ENCODE peak calls at places on chromosomes 12 and 14, in seven cellular contexts. One of them, this sample, is unnamed. For H3K4me1 and H3K27me3, the result is how much of the 10 kb centered on the place peaks cover.

GRCh38 chr12:1469063-1469462 is 125.3 kb downstream of the FBXL14 start:
- DNase-seq in breast epithelium: no peak
- DNase-seq in lung: no peak
- DNase-seq in PC-3: no peak
- DNase-seq in upper lobe of right lung: no peak
- DNase-seq in small intestine: no peak
- DNase-seq in fibroblast of lung: no peak
- DNase-seq in this sample: no peak

GRCh38 chr12:109775172-109775881 is 57.9 kb downstream of the TRPV4 start:
- DNase-seq in lung: peak
- DNase-seq in PC-3: peak
- DNase-seq in upper lobe of right lung: peak
- DNase-seq in small intestine: peak
- DNase-seq in breast epithelium: peak
- DNase-seq in fibroblast of lung: peak
- DNase-seq in this sample: no peak

GRCh38 chr14:61426048-61426447 is 104.7 kb downstream of the PRKCH start:
- DNase-seq in PC-3: no peak
- DNase-seq in upper lobe of right lung: no peak
- DNase-seq in breast epithelium: no peak
- DNase-seq in lung: no peak
- DNase-seq in small intestine: no peak
- DNase-seq in fibroblast of lung: no peak
- DNase-seq in this sample: no peak

GRCh38 chr12:53624956-53625355 is 1.2 kb downstream of the ATF7 start:
- DNase-seq in upper lobe of right lung: no peak
- DNase-seq in breast epithelium: no peak
- DNase-seq in small intestine: no peak
- DNase-seq in lung: no peak
- DNase-seq in fibroblast of lung: no peak
- DNase-seq in PC-3: no peak
- DNase-seq in this sample: no peak

GRCh38 chr12:124236651-124237050 is 58.2 kb upstream of the RFLNA start:
- DNase-seq in lung: no peak
- DNase-seq in upper lobe of right lung: no peak
- DNase-seq in fibroblast of lung: peak
- DNase-seq in small intestine: no peak
- DNase-seq in breast epithelium: no peak
- DNase-seq in PC-3: no peak
- DNase-seq in this sample: no peak

GRCh38 chr14:102362545-102363181 is at the start of the genes CINP and TECPR2:
- DNase-seq in fibroblast of lung: peak
- DNase-seq in small intestine: peak
- DNase-seq in upper lobe of right lung: peak
- DNase-seq in breast epithelium: peak
- DNase-seq in PC-3: peak
- DNase-seq in lung: peak
- DNase-seq in this sample: peak

GRCh38 chr12:111773801-111774551 is 7.2 kb downstream of the ALDH2 start:
- DNase-seq in breast epithelium: peak
- DNase-seq in upper lobe of right lung: peak
- DNase-seq in fibroblast of lung: peak
- DNase-seq in PC-3: no peak
- DNase-seq in small intestine: peak
- DNase-seq in lung: peak
- DNase-seq in this sample: no peak

GRCh38 chr14:85090681-85091080 is 439.3 kb upstream of the FLRT2 start:
- DNase-seq in upper lobe of right lung: no peak
- DNase-seq in fibroblast of lung: peak
- DNase-seq in lung: no peak
- DNase-seq in small intestine: no peak
- DNase-seq in PC-3: no peak
- DNase-seq in breast epithelium: no peak
- DNase-seq in this sample: no peak

GRCh38 chr14:47365248-47365647 is 310.2 kb downstream of the MDGA2 start:
- DNase-seq in lung: no peak
- DNase-seq in fibroblast of lung: no peak
- DNase-seq in breast epithelium: no peak
- DNase-seq in small intestine: no peak
- DNase-seq in PC-3: no peak
- DNase-seq in upper lobe of right lung: no peak
- DNase-seq in this sample: no peak

GRCh38 chr12:42810006-42810405 is 220.5 kb upstream of the PRICKLE1 start:
- DNase-seq in breast epithelium: no peak
- DNase-seq in PC-3: peak
- DNase-seq in upper lobe of right lung: no peak
- DNase-seq in small intestine: no peak
- DNase-seq in fibroblast of lung: peak
- DNase-seq in lung: no peak
- DNase-seq in this sample: no peak

GRCh38 chr14:68566075-68566474 is 226.8 kb downstream of the ZFP36L1 start:
- DNase-seq in upper lobe of right lung: no peak
- DNase-seq in lung: no peak
- DNase-seq in fibroblast of lung: no peak
- DNase-seq in breast epithelium: no peak
- DNase-seq in small intestine: no peak
- DNase-seq in PC-3: peak
- DNase-seq in this sample: no peak

GRCh38 chr12:126930234-126930633 is 1336.7 kb upstream of the TMEM132C start:
- DNase-seq in fibroblast of lung: no peak
- DNase-seq in breast epithelium: no peak
- DNase-seq in upper lobe of right lung: no peak
- DNase-seq in PC-3: peak
- DNase-seq in lung: no peak
- DNase-seq in small intestine: no peak
- DNase-seq in this sample: no peak

GRCh38 chr14:35661875-35662274 is 127.9 kb downstream of the INSM2 start:
- DNase-seq in small intestine: no peak
- DNase-seq in upper lobe of right lung: no peak
- DNase-seq in PC-3: no peak
- DNase-seq in lung: no peak
- DNase-seq in breast epithelium: no peak
- DNase-seq in fibroblast of lung: no peak
- DNase-seq in this sample: no peak

GRCh38 chr12:30201301-30202160 is 417.8 kb upstream of the TMTC1 start:
- DNase-seq in breast epithelium: no peak
- DNase-seq in small intestine: no peak
- DNase-seq in upper lobe of right lung: no peak
- DNase-seq in lung: no peak
- DNase-seq in fibroblast of lung: peak
- DNase-seq in PC-3: no peak
- DNase-seq in this sample: no peak

GRCh38 chr14:63203618-63204406 is 431 bp upstream of the RHOJ start:
- DNase-seq in small intestine: peak
- DNase-seq in PC-3: peak
- DNase-seq in upper lobe of right lung: peak
- DNase-seq in breast epithelium: peak
- DNase-seq in lung: peak
- DNase-seq in fibroblast of lung: peak
- DNase-seq in this sample: peak

GRCh38 chr12:82517027-82517426 is 158.7 kb downstream of the METTL25 start:
- DNase-seq in small intestine: peak
- DNase-seq in PC-3: peak
- DNase-seq in lung: no peak
- DNase-seq in upper lobe of right lung: no peak
- DNase-seq in fibroblast of lung: no peak
- DNase-seq in breast epithelium: no peak
- DNase-seq in this sample: no peak

GRCh38 chr14:101351769-101352168 is 209.5 kb upstream of the DIO3 start:
- DNase-seq in upper lobe of right lung: no peak
- DNase-seq in lung: no peak
- DNase-seq in fibroblast of lung: no peak
- DNase-seq in breast epithelium: no peak
- DNase-seq in small intestine: no peak
- DNase-seq in PC-3: no peak
- DNase-seq in this sample: no peak

GRCh38 chr14:92026548-92027190 is 13.2 kb downstream of the TRIP11 start:
- DNase-seq in PC-3: no peak
- DNase-seq in upper lobe of right lung: no peak
- DNase-seq in fibroblast of lung: no peak
- DNase-seq in lung: no peak
- DNase-seq in breast epithelium: no peak
- DNase-seq in small intestine: no peak
- DNase-seq in this sample: no peak

GRCh38 chr14:105084741-105085571 is 19.7 kb upstream of the GPR132 start:
- DNase-seq in upper lobe of right lung: peak
- DNase-seq in lung: no peak
- DNase-seq in fibroblast of lung: no peak
- DNase-seq in PC-3: no peak
- DNase-seq in small intestine: no peak
- DNase-seq in breast epithelium: peak
- DNase-seq in this sample: no peak

GRCh38 chr12:103269962-103270361 is 225.8 kb downstream of the C12orf42 start:
- DNase-seq in PC-3: no peak
- DNase-seq in breast epithelium: no peak
- DNase-seq in lung: no peak
- DNase-seq in upper lobe of right lung: no peak
- DNase-seq in small intestine: no peak
- DNase-seq in fibroblast of lung: peak
- DNase-seq in this sample: no peak

GRCh38 chr12:89451876-89452275 is 72.7 kb downstream of the GALNT4 start:
- DNase-seq in fibroblast of lung: peak
- DNase-seq in breast epithelium: no peak
- DNase-seq in upper lobe of right lung: no peak
- DNase-seq in PC-3: no peak
- DNase-seq in lung: no peak
- DNase-seq in small intestine: no peak
- DNase-seq in this sample: no peak

GRCh38 chr12:126347421-126347820 is 1282.2 kb downstream of the AACS start:
- DNase-seq in upper lobe of right lung: no peak
- DNase-seq in lung: no peak
- DNase-seq in breast epithelium: no peak
- DNase-seq in PC-3: no peak
- DNase-seq in fibroblast of lung: no peak
- DNase-seq in small intestine: no peak
- DNase-seq in this sample: no peak

GRCh38 chr12:58765653-58766554 is 154.4 kb downstream of the LRIG3 start:
- DNase-seq in small intestine: peak
- DNase-seq in PC-3: peak
- DNase-seq in upper lobe of right lung: no peak
- DNase-seq in lung: no peak
- DNase-seq in fibroblast of lung: no peak
- DNase-seq in breast epithelium: no peak
- DNase-seq in this sample: no peak

GRCh38 chr12:122852336-122853275 is 17.3 kb downstream of the HIP1R start:
- DNase-seq in small intestine: no peak
- DNase-seq in lung: no peak
- DNase-seq in upper lobe of right lung: no peak
- DNase-seq in breast epithelium: no peak
- DNase-seq in fibroblast of lung: no peak
- DNase-seq in PC-3: no peak
- DNase-seq in this sample: no peak
- H3K27ac ChIP-seq in small intestine: peak
- H3K27ac ChIP-seq in lung: peak
- H3K27ac ChIP-seq in upper lobe of right lung: peak
- H3K27ac ChIP-seq in breast epithelium: peak
- H3K27ac ChIP-seq in fibroblast of lung: no peak
- H3K27ac ChIP-seq in PC-3: peak
- H3K27ac ChIP-seq in this sample: peak

GRCh38 chr14:95482967-95483842 is 33.2 kb downstream of the SYNE3 start:
- DNase-seq in upper lobe of right lung: no peak
- DNase-seq in breast epithelium: no peak
- DNase-seq in PC-3: peak
- DNase-seq in fibroblast of lung: peak
- DNase-seq in lung: peak
- DNase-seq in small intestine: peak
- DNase-seq in this sample: peak
- H3K4me1 ChIP-seq in upper lobe of right lung: under half
- H3K4me1 ChIP-seq in breast epithelium: under half
- H3K4me1 ChIP-seq in PC-3: under half
- H3K4me1 ChIP-seq in fibroblast of lung: under half
- H3K4me1 ChIP-seq in lung: under half
- H3K4me1 ChIP-seq in small intestine: under half
- H3K4me1 ChIP-seq in this sample: half or more

GRCh38 chr14:58820032-58820431 is 182.3 kb downstream of the DACT1 start:
- DNase-seq in fibroblast of lung: no peak
- DNase-seq in PC-3: no peak
- DNase-seq in breast epithelium: no peak
- DNase-seq in lung: no peak
- DNase-seq in upper lobe of right lung: no peak
- DNase-seq in small intestine: no peak
- DNase-seq in this sample: no peak
- H3K27me3 ChIP-seq in fibroblast of lung: under half
- H3K27me3 ChIP-seq in PC-3: half or more
- H3K27me3 ChIP-seq in breast epithelium: under half
- H3K27me3 ChIP-seq in lung: under half
- H3K27me3 ChIP-seq in upper lobe of right lung: under half
- H3K27me3 ChIP-seq in small intestine: under half
- H3K27me3 ChIP-seq in this sample: under half

GRCh38 chr12:120343692-120344091 is 16.1 kb upstream of the PLA2G1B start:
- DNase-seq in PC-3: no peak
- DNase-seq in fibroblast of lung: no peak
- DNase-seq in upper lobe of right lung: no peak
- DNase-seq in lung: no peak
- DNase-seq in breast epithelium: no peak
- DNase-seq in small intestine: no peak
- DNase-seq in this sample: no peak
- H3K27ac ChIP-seq in PC-3: no peak
- H3K27ac ChIP-seq in fibroblast of lung: no peak
- H3K27ac ChIP-seq in upper lobe of right lung: no peak
- H3K27ac ChIP-seq in lung: no peak
- H3K27ac ChIP-seq in breast epithelium: no peak
- H3K27ac ChIP-seq in small intestine: no peak
- H3K27ac ChIP-seq in this sample: no peak

GRCh38 chr12:117097159-117097558 is 2.1 kb downstream of the TESC start:
- DNase-seq in PC-3: no peak
- DNase-seq in upper lobe of right lung: peak
- DNase-seq in fibroblast of lung: no peak
- DNase-seq in lung: no peak
- DNase-seq in breast epithelium: no peak
- DNase-seq in small intestine: no peak
- DNase-seq in this sample: no peak
- H3K4me1 ChIP-seq in PC-3: under half
- H3K4me1 ChIP-seq in upper lobe of right lung: under half
- H3K4me1 ChIP-seq in fibroblast of lung: under half
- H3K4me1 ChIP-seq in lung: under half
- H3K4me1 ChIP-seq in breast epithelium: under half
- H3K4me1 ChIP-seq in small intestine: under half
- H3K4me1 ChIP-seq in this sample: under half

GRCh38 chr12:106908561-106908960 is 47.1 kb upstream of the TMEM263 start:
- DNase-seq in lung: no peak
- DNase-seq in fibroblast of lung: no peak
- DNase-seq in upper lobe of right lung: no peak
- DNase-seq in breast epithelium: no peak
- DNase-seq in small intestine: no peak
- DNase-seq in PC-3: no peak
- DNase-seq in this sample: no peak
- H3K27me3 ChIP-seq in lung: under half
- H3K27me3 ChIP-seq in fibroblast of lung: under half
- H3K27me3 ChIP-seq in upper lobe of right lung: under half
- H3K27me3 ChIP-seq in breast epithelium: under half
- H3K27me3 ChIP-seq in small intestine: under half
- H3K27me3 ChIP-seq in PC-3: under half
- H3K27me3 ChIP-seq in this sample: under half

This sample was measured in thoracic aorta.